ENCODE peak calls at places on chromosome 21, in four cellular contexts. N is GM23338, Y is testis, B is uterus. X is an unnamed sample. For H3K4me1 and H3K27me3, the result is how much of the 10 kb centered on the place peaks cover.

GRCh38 chr21:35475006-35475405 is 425.9 kb upstream of the RUNX1 start:
- DNase-seq in N (no peak), Y (no peak), B (no peak), X (no peak)

GRCh38 chr21:35021546-35021945 is 27.6 kb downstream of the RUNX1 start:
- DNase-seq in N (no peak), Y (no peak), B (no peak), X (no peak)

GRCh38 chr21:41901782-41902181 is 22.6 kb upstream of the PRDM15 start:
- DNase-seq in N (no peak), Y (no peak), B (no peak), X (no peak)

GRCh38 chr21:34280389-34280795 is 83.4 kb upstream of the KCNE2 start:
- DNase-seq in N (no peak), Y (peak), B (peak), X (no peak)

GRCh38 chr21:25759573-25759972 is 24.8 kb downstream of the GABPA start:
- DNase-seq in N (no peak), Y (no peak), B (no peak), X (no peak)

GRCh38 chr21:31665397-31665796 is 5.9 kb downstream of the SOD1 start:
- DNase-seq in N (no peak), Y (no peak), B (no peak), X (no peak)

GRCh38 chr21:33968082-33968997 is 52.7 kb upstream of the ATP5PO start:
- DNase-seq in N (peak), Y (no peak), B (no peak), X (peak)

GRCh38 chr21:35457097-35457496 is 408.0 kb upstream of the RUNX1 start:
- DNase-seq in N (no peak), Y (no peak), B (no peak), X (no peak)

GRCh38 chr21:15686506-15686905 is 43.3 kb upstream of the USP25 start:
- DNase-seq in N (no peak), Y (no peak), B (no peak), X (no peak)

GRCh38 chr21:21232320-21232719 is 234.1 kb downstream of the NCAM2 start:
- DNase-seq in N (peak), Y (peak), B (no peak), X (peak)

GRCh38 chr21:24583473-24583872 is 1023.8 kb downstream of the MRPL39 start:
- DNase-seq in N (no peak), Y (no peak), B (no peak), X (no peak)

GRCh38 chr21:41171210-41171609 is 3.2 kb downstream of the BACE2 start:
- DNase-seq in N (no peak), Y (no peak), B (no peak), X (no peak)

GRCh38 chr21:41825216-41825615 is 53.9 kb downstream of the PRDM15 start:
- DNase-seq in N (no peak), Y (no peak), B (no peak), X (no peak)

GRCh38 chr21:31909153-31909771 is 36.4 kb downstream of the HUNK start:
- DNase-seq in N (peak), Y (peak), B (no peak), X (no peak)

GRCh38 chr21:39022035-39022900 is 161.0 kb downstream of the PSMG1 start:
- DNase-seq in N (no peak), Y (no peak), B (no peak), X (no peak)

GRCh38 chr21:38507374-38507942 is 9.2 kb upstream of the ERG start:
- DNase-seq in N (no peak), Y (no peak), B (no peak), X (no peak)

GRCh38 chr21:29024474-29025327 is at the start of gene USP16:
- DNase-seq in N (peak), Y (peak), B (peak), X (peak)
- TF ChIP-seq CTCF in N (no peak), Y (no peak), B (no peak), X (peak)

DNA sequence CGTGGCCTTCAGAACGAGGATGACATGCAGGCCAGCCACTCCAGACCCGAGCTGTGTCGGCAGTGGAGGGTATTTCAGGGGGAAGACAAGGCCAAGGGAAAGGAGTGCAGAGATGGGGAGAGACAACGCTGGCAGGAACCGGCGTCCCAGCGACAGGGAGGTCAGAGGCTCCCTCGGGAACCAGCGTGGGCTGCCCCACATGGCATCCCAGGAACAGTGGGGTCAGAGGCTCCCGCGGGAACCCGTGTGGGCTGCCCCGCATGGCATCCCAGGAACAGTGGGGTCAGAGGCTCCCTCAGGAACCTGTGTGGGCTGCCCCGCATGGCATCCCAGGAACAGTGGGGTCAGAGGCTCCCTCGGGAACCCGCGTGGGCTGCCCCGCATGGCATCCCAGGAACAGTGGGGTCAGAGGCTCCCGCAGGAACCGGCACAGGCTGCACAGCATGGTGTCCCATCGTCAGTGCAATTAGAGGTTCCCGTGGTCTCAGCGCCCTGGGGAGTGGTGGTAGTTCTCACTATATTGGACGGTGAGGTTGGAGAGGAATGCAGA is 43.0 kb downstream of the SLC19A1 start:
- DNase-seq in N (no peak), Y (no peak), B (peak), X (peak)
- H3K4me1 ChIP-seq in N (under half), Y (under half), B (under half), X (under half)

DNA sequence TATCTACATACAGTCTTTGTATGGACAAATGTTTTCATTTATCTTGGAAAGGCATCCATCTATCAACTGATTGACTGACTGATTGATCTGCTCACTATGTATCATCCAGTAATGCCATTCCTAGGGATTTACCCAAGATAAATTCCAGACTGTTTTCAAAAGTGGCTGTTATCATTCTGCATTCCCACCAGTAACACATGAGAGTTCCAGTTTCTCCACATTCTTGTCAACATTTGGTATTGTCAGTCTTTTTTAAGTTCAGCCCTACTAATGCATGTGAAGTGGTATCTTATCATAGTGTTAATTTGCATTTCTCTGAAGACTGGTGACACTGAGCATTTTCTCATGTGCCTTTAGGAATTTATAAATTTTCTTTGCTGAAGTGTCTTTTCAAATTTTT is 99.5 kb downstream of the SIM2 start:
- DNase-seq in N (no peak), Y (no peak), B (no peak), X (no peak)
- H3K27me3 ChIP-seq in N (under half), Y (under half), B (under half), X (under half)

DNA sequence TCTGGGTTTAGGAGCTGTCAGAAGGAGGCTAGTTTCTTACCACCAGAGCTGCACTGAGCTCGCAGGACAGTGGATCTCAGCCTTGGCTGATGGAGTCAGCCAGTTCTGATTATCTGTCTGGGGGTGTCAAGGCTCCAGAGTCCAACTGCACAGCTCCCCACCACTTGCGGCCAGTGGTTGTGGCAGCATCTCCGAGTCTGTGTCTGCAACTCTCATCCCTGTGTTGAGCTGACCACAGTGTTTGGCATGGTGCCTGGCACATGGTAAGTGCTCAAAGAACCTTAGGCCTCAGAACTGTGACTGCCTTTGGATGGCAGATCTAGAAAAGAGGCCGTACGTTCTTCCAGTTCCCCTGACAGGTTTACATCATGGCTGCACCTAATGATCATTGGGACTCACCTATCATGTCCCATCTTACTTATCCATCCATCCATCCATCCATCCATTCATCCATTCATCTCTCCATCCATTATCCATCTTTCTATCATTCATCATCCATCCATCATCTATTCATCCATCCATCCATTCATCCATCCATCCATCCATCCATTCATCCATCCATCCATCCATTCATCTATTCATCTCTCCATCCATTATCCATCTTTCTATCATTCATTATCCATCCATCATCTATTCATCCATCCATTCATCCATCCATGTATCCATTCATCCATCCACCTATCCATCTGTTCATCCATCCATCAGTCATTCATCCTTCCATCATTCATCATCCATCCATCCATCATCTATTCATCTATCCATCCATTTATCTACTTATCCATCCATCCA is 114.5 kb downstream of the CRYAA start:
- DNase-seq in N (no peak), Y (no peak), B (no peak), X (peak)
- TF ChIP-seq CTCF in N (no peak), Y (no peak), B (no peak), X (no peak)

DNA sequence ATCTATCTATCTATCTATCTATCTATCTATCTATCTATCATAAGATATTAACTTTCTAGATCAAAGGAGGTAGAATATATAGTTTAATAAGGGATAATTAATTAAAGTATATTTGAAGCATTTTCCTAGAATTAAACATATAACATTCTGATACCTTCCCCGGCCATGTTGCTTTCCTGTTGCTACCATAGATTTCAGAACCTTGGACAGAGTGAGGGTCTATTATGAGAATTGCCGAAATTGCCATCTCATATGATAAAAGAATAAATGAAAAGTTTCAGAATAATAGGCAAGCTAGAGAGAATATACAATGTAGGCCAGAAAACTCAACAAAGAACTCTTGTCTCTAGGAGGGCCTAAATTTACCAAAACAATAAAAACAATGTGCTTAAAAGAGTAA is 706.1 kb upstream of the TMPRSS15 start:
- DNase-seq in N (peak), Y (no peak), B (no peak), X (no peak)
- H3K4me1 ChIP-seq in N (under half), Y (under half), B (under half), X (under half)

GRCh38 chr21:44704636-44705001 is 6.8 kb downstream of the TSPEAR start:
- DNase-seq in N (peak), Y (peak), B (no peak), X (no peak)
- H3K27me3 ChIP-seq in N (under half), Y (under half), B (under half), X (half or more)

X was measured in BE2C.